ENCODE peak calls at places on chromosome 10, in ten cellular contexts. One of them, this sample, is unnamed.

GRCh38 chr10:119821172-119821571 is 51.5 kb downstream of the MCMBP start:
- DNase-seq in HFFc6: no peak
- DNase-seq in type B pancreatic cell: no peak
- DNase-seq in fibroblast of mammary gland: no peak
- DNase-seq in heart right ventricle: no peak
- DNase-seq in fibroblast of the aortic adventitia: no peak
- DNase-seq in hepatocyte: no peak
- DNase-seq in right atrium auricular region: no peak
- DNase-seq in AG04450: no peak
- DNase-seq in brain microvascular endothelial cell: no peak
- DNase-seq in this sample: no peak

GRCh38 chr10:79001082-79001885 is 67.5 kb upstream of the ZMIZ1 start:
- DNase-seq in HFFc6: peak
- DNase-seq in type B pancreatic cell: no peak
- DNase-seq in fibroblast of mammary gland: peak
- DNase-seq in heart right ventricle: no peak
- DNase-seq in fibroblast of the aortic adventitia: peak
- DNase-seq in hepatocyte: no peak
- DNase-seq in right atrium auricular region: no peak
- DNase-seq in AG04450: no peak
- DNase-seq in brain microvascular endothelial cell: no peak
- DNase-seq in this sample: no peak

GRCh38 chr10:24463683-24464426 is 254.9 kb downstream of the KIAA1217 start:
- DNase-seq in HFFc6: peak
- DNase-seq in type B pancreatic cell: no peak
- DNase-seq in fibroblast of mammary gland: peak
- DNase-seq in heart right ventricle: no peak
- DNase-seq in fibroblast of the aortic adventitia: peak
- DNase-seq in hepatocyte: peak
- DNase-seq in right atrium auricular region: no peak
- DNase-seq in AG04450: peak
- DNase-seq in brain microvascular endothelial cell: peak
- DNase-seq in this sample: no peak

GRCh38 chr10:10514790-10515189 is 502.9 kb upstream of the CELF2 start:
- DNase-seq in HFFc6: no peak
- DNase-seq in type B pancreatic cell: no peak
- DNase-seq in fibroblast of mammary gland: no peak
- DNase-seq in heart right ventricle: no peak
- DNase-seq in fibroblast of the aortic adventitia: no peak
- DNase-seq in hepatocyte: no peak
- DNase-seq in right atrium auricular region: no peak
- DNase-seq in AG04450: no peak
- DNase-seq in brain microvascular endothelial cell: no peak
- DNase-seq in this sample: no peak

GRCh38 chr10:9869185-9869584 is 1148.5 kb upstream of the CELF2 start:
- DNase-seq in HFFc6: no peak
- DNase-seq in type B pancreatic cell: no peak
- DNase-seq in fibroblast of mammary gland: no peak
- DNase-seq in heart right ventricle: no peak
- DNase-seq in fibroblast of the aortic adventitia: no peak
- DNase-seq in hepatocyte: no peak
- DNase-seq in right atrium auricular region: no peak
- DNase-seq in AG04450: no peak
- DNase-seq in brain microvascular endothelial cell: no peak
- DNase-seq in this sample: no peak

GRCh38 chr10:15325243-15326002 is 45.7 kb downstream of the FAM171A1 start:
- DNase-seq in HFFc6: peak
- DNase-seq in type B pancreatic cell: no peak
- DNase-seq in fibroblast of mammary gland: peak
- DNase-seq in heart right ventricle: peak
- DNase-seq in fibroblast of the aortic adventitia: peak
- DNase-seq in hepatocyte: no peak
- DNase-seq in right atrium auricular region: no peak
- DNase-seq in AG04450: no peak
- DNase-seq in brain microvascular endothelial cell: peak
- DNase-seq in this sample: no peak

GRCh38 chr10:86137561-86137960 is 229.0 kb downstream of the GRID1 start:
- DNase-seq in HFFc6: no peak
- DNase-seq in type B pancreatic cell: no peak
- DNase-seq in fibroblast of mammary gland: no peak
- DNase-seq in heart right ventricle: no peak
- DNase-seq in fibroblast of the aortic adventitia: no peak
- DNase-seq in hepatocyte: no peak
- DNase-seq in right atrium auricular region: no peak
- DNase-seq in AG04450: no peak
- DNase-seq in brain microvascular endothelial cell: no peak
- DNase-seq in this sample: no peak

GRCh38 chr10:88181902-88182671 is 318.7 kb downstream of the PTEN start:
- DNase-seq in HFFc6: no peak
- DNase-seq in type B pancreatic cell: no peak
- DNase-seq in fibroblast of mammary gland: no peak
- DNase-seq in heart right ventricle: no peak
- DNase-seq in fibroblast of the aortic adventitia: no peak
- DNase-seq in hepatocyte: no peak
- DNase-seq in right atrium auricular region: no peak
- DNase-seq in AG04450: no peak
- DNase-seq in brain microvascular endothelial cell: no peak
- DNase-seq in this sample: no peak

GRCh38 chr10:63375006-63375405 is 90.8 kb downstream of the JMJD1C start:
- DNase-seq in HFFc6: no peak
- DNase-seq in type B pancreatic cell: no peak
- DNase-seq in fibroblast of mammary gland: peak
- DNase-seq in heart right ventricle: no peak
- DNase-seq in fibroblast of the aortic adventitia: no peak
- DNase-seq in hepatocyte: no peak
- DNase-seq in right atrium auricular region: no peak
- DNase-seq in AG04450: no peak
- DNase-seq in brain microvascular endothelial cell: peak
- DNase-seq in this sample: no peak

GRCh38 chr10:24858244-24858907 is 94.0 kb downstream of the PRTFDC1 start:
- DNase-seq in HFFc6: peak
- DNase-seq in type B pancreatic cell: no peak
- DNase-seq in fibroblast of mammary gland: peak
- DNase-seq in heart right ventricle: peak
- DNase-seq in fibroblast of the aortic adventitia: peak
- DNase-seq in hepatocyte: no peak
- DNase-seq in right atrium auricular region: no peak
- DNase-seq in AG04450: no peak
- DNase-seq in brain microvascular endothelial cell: peak
- DNase-seq in this sample: no peak

GRCh38 chr10:69749180-69750010 is 52.3 kb upstream of the COL13A1 start:
- DNase-seq in HFFc6: no peak
- DNase-seq in type B pancreatic cell: no peak
- DNase-seq in fibroblast of mammary gland: peak
- DNase-seq in heart right ventricle: no peak
- DNase-seq in fibroblast of the aortic adventitia: peak
- DNase-seq in hepatocyte: no peak
- DNase-seq in right atrium auricular region: no peak
- DNase-seq in AG04450: no peak
- DNase-seq in brain microvascular endothelial cell: peak
- DNase-seq in this sample: no peak

GRCh38 chr10:98610301-98610700 is 163.6 kb upstream of the HPS1 start:
- DNase-seq in HFFc6: peak
- DNase-seq in type B pancreatic cell: no peak
- DNase-seq in fibroblast of mammary gland: peak
- DNase-seq in heart right ventricle: no peak
- DNase-seq in fibroblast of the aortic adventitia: no peak
- DNase-seq in hepatocyte: no peak
- DNase-seq in right atrium auricular region: no peak
- DNase-seq in AG04450: no peak
- DNase-seq in brain microvascular endothelial cell: no peak
- DNase-seq in this sample: no peak

DNA sequence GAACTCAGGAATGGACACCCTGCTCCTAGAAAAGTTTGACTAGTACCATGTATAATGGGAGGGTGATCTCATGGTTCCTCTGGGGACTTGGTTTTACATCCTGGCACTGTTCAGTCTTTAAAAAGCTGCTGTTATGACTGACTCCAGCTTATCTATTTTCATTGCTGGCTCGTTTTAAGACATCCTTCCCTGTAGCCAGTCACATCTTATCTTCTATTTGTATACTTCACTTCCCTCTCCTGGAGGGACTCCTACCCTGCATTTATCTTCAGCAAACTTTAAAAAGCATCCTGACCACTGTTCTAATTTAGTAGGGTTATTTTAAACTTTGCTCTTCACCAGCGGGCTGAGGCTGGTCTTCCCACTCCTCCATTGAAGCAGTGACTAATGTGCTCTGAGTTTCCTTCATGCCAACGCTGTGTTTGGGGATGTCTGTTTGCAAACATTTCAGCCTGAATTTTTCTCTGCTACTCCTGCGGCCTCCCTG is 72.9 kb upstream of the ARMC3 start:
- DNase-seq in HFFc6: no peak
- DNase-seq in type B pancreatic cell: no peak
- DNase-seq in fibroblast of mammary gland: no peak
- DNase-seq in heart right ventricle: peak
- DNase-seq in fibroblast of the aortic adventitia: peak
- DNase-seq in hepatocyte: peak
- DNase-seq in right atrium auricular region: no peak
- DNase-seq in AG04450: no peak
- DNase-seq in brain microvascular endothelial cell: peak
- DNase-seq in this sample: no peak
- TF ChIP-seq CTCF in HFFc6: peak
- TF ChIP-seq CTCF in type B pancreatic cell: no peak
- TF ChIP-seq CTCF in fibroblast of mammary gland: no peak
- TF ChIP-seq CTCF in heart right ventricle: no peak
- TF ChIP-seq CTCF in fibroblast of the aortic adventitia: peak
- TF ChIP-seq CTCF in hepatocyte: peak
- TF ChIP-seq CTCF in right atrium auricular region: no peak
- TF ChIP-seq CTCF in AG04450: peak
- TF ChIP-seq CTCF in brain microvascular endothelial cell: peak
- TF ChIP-seq CTCF in this sample: no peak

GRCh38 chr10:127694580-127695193 is 42.3 kb upstream of the FOXI2 start:
- DNase-seq in HFFc6: no peak
- DNase-seq in type B pancreatic cell: no peak
- DNase-seq in fibroblast of mammary gland: peak
- DNase-seq in heart right ventricle: no peak
- DNase-seq in fibroblast of the aortic adventitia: no peak
- DNase-seq in hepatocyte: peak
- DNase-seq in right atrium auricular region: no peak
- DNase-seq in AG04450: no peak
- DNase-seq in brain microvascular endothelial cell: no peak
- DNase-seq in this sample: no peak
- TF ChIP-seq CTCF in HFFc6: peak
- TF ChIP-seq CTCF in type B pancreatic cell: peak
- TF ChIP-seq CTCF in fibroblast of mammary gland: peak
- TF ChIP-seq CTCF in heart right ventricle: no peak
- TF ChIP-seq CTCF in fibroblast of the aortic adventitia: no peak
- TF ChIP-seq CTCF in hepatocyte: peak
- TF ChIP-seq CTCF in right atrium auricular region: no peak
- TF ChIP-seq CTCF in AG04450: no peak
- TF ChIP-seq CTCF in brain microvascular endothelial cell: peak
- TF ChIP-seq CTCF in this sample: no peak

DNA sequence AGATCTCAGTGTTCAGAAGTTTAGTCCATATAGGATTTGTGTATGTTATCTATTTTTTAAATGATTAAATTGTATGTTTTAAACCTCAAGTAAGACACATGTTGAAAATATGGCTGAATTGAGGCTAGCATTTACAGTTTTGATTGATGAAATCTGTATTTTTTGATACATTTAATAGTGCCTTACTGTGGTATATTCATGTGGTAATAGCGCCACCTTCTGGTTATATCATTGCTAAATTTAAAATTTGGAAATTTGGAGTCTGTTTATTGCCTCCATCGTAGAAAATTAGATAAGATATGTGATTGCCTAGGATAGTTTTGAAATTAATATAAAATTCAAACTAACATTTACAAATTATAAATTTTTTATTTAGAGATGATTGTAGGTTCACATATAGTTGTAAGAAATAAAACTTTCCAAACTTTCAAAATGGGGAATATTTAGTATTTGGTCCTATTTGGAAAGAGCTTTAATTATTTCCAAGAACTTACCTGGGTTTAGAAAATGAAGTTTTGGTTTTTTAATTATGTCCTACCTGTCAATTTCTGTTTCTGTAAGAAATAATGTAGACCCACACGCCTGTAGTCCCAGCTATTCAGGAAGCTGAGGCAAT is 19.1 kb upstream of the ARMS2 start:
- DNase-seq in HFFc6: peak
- DNase-seq in type B pancreatic cell: no peak
- DNase-seq in fibroblast of mammary gland: peak
- DNase-seq in heart right ventricle: no peak
- DNase-seq in fibroblast of the aortic adventitia: peak
- DNase-seq in hepatocyte: peak
- DNase-seq in right atrium auricular region: no peak
- DNase-seq in AG04450: no peak
- DNase-seq in brain microvascular endothelial cell: no peak
- DNase-seq in this sample: no peak
- TF ChIP-seq CTCF in HFFc6: peak
- TF ChIP-seq CTCF in type B pancreatic cell: peak
- TF ChIP-seq CTCF in fibroblast of mammary gland: peak
- TF ChIP-seq CTCF in heart right ventricle: peak
- TF ChIP-seq CTCF in fibroblast of the aortic adventitia: peak
- TF ChIP-seq CTCF in hepatocyte: peak
- TF ChIP-seq CTCF in right atrium auricular region: peak
- TF ChIP-seq CTCF in AG04450: peak
- TF ChIP-seq CTCF in brain microvascular endothelial cell: peak
- TF ChIP-seq CTCF in this sample: peak

GRCh38 chr10:83373659-83374058 is 765.6 kb upstream of the GHITM start:
- DNase-seq in HFFc6: no peak
- DNase-seq in type B pancreatic cell: no peak
- DNase-seq in fibroblast of mammary gland: no peak
- DNase-seq in heart right ventricle: no peak
- DNase-seq in fibroblast of the aortic adventitia: no peak
- DNase-seq in hepatocyte: peak
- DNase-seq in right atrium auricular region: no peak
- DNase-seq in AG04450: no peak
- DNase-seq in brain microvascular endothelial cell: peak
- DNase-seq in this sample: no peak
- TF ChIP-seq CTCF in HFFc6: peak
- TF ChIP-seq CTCF in type B pancreatic cell: peak
- TF ChIP-seq CTCF in fibroblast of mammary gland: peak
- TF ChIP-seq CTCF in heart right ventricle: no peak
- TF ChIP-seq CTCF in fibroblast of the aortic adventitia: no peak
- TF ChIP-seq CTCF in hepatocyte: peak
- TF ChIP-seq CTCF in right atrium auricular region: peak
- TF ChIP-seq CTCF in AG04450: no peak
- TF ChIP-seq CTCF in brain microvascular endothelial cell: peak
- TF ChIP-seq CTCF in this sample: no peak

DNA sequence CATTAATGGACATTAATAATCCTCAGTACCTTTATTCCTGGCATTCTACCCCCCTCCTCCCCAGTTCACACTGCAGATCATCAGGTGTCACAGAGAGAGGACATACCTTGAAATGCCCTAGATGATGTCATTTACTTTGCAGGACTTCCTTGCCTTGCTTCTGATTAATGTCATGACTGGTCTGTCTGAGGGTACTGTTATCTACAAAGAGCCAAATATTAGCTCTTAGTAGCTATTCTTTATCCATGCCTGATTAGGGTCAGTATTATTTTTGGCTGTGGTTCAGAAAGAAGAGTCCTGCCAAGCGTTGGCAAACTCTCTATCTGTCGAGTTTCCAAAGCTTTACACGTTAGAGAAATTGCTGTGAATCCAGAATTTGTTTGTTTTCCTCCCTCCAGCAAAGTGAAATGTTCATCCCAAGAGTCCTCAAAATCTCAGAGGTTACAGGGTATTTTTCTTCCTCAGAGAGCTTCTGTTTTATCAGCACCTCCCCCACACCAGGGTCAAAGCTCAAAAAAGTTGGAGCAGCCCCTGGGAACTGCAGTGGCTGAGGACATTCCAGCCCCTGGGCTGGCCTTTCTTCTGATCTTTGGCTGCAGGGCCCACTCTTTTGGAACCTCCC is 12.6 kb downstream of the SCD start:
- DNase-seq in HFFc6: no peak
- DNase-seq in type B pancreatic cell: no peak
- DNase-seq in fibroblast of mammary gland: no peak
- DNase-seq in heart right ventricle: no peak
- DNase-seq in fibroblast of the aortic adventitia: peak
- DNase-seq in hepatocyte: no peak
- DNase-seq in right atrium auricular region: no peak
- DNase-seq in AG04450: no peak
- DNase-seq in brain microvascular endothelial cell: no peak
- DNase-seq in this sample: peak
- TF ChIP-seq CTCF in HFFc6: no peak
- TF ChIP-seq CTCF in type B pancreatic cell: no peak
- TF ChIP-seq CTCF in fibroblast of mammary gland: no peak
- TF ChIP-seq CTCF in heart right ventricle: no peak
- TF ChIP-seq CTCF in fibroblast of the aortic adventitia: no peak
- TF ChIP-seq CTCF in hepatocyte: no peak
- TF ChIP-seq CTCF in right atrium auricular region: no peak
- TF ChIP-seq CTCF in AG04450: no peak
- TF ChIP-seq CTCF in brain microvascular endothelial cell: no peak
- TF ChIP-seq CTCF in this sample: no peak

This sample was measured in ovary.